ENCODE peak calls at places on chromosome 20, in six cellular contexts. S, I, B, T, H and Y are unnamed samples.

GRCh38 chr20:44465001-44465560 is 10.6 kb upstream of the TTPAL start:
- DNase-seq in B (no peak), T (no peak), I (no peak), S (no peak), H (no peak), Y (no peak)

GRCh38 chr20:57513199-57513598 is 11.7 kb downstream of the CTCFL start:
- DNase-seq in T (no peak), H (no peak), B (no peak), S (no peak), I (no peak), Y (no peak)

GRCh38 chr20:58402827-58403226 is 13.8 kb downstream of the VAPB start:
- DNase-seq in H (no peak), B (no peak), I (no peak), S (no peak), T (no peak), Y (no peak)

GRCh38 chr20:45343867-45344721 is 4.1 kb downstream of the SDC4 start:
- DNase-seq in S (peak), T (peak), I (no peak), H (no peak), B (no peak), Y (no peak)

GRCh38 chr20:46709459-46710148 is at the start of gene SLC2A10:
- DNase-seq in H (peak), B (no peak), T (peak), I (peak), S (peak), Y (peak)

GRCh38 chr20:32752458-32753250 is 9.4 kb upstream of the COMMD7 start:
- DNase-seq in I (no peak), S (no peak), T (peak), H (no peak), B (no peak), Y (no peak)

GRCh38 chr20:19903168-19903676 is 113.9 kb upstream of the NAA20 start:
- DNase-seq in H (no peak), B (no peak), T (no peak), S (peak), I (no peak), Y (no peak)

GRCh38 chr20:12949429-12949980 is 59.3 kb upstream of the SPTLC3 start:
- DNase-seq in I (no peak), H (no peak), T (no peak), B (no peak), S (no peak), Y (no peak)

GRCh38 chr20:48812600-48813445 is 15.0 kb downstream of the PREX1 start:
- DNase-seq in H (no peak), S (no peak), I (no peak), B (no peak), T (no peak), Y (no peak)

GRCh38 chr20:44552950-44553908 is 29.1 kb upstream of the PKIG start:
- DNase-seq in I (no peak), H (no peak), B (no peak), S (no peak), T (peak), Y (no peak)

GRCh38 chr20:57398231-57398821 is 7.1 kb downstream of the RBM38 start:
- DNase-seq in B (no peak), H (peak), T (no peak), S (peak), I (peak), Y (no peak)

GRCh38 chr20:20864346-20865096 is 152.1 kb upstream of the RALGAPA2 start:
- DNase-seq in I (no peak), T (peak), S (no peak), H (no peak), B (no peak), Y (no peak)

GRCh38 chr20:49661560-49662329 is 51.9 kb downstream of the B4GALT5 start:
- DNase-seq in H (no peak), T (no peak), I (no peak), B (no peak), S (no peak), Y (peak)

GRCh38 chr20:57396212-57396611 is 5.0 kb downstream of the RBM38 start:
- DNase-seq in T (no peak), B (no peak), S (peak), I (peak), H (no peak), Y (no peak)

GRCh38 chr20:47262365-47263013 is 94.0 kb downstream of the ZMYND8 start:
- DNase-seq in H (no peak), B (no peak), T (no peak), I (no peak), S (no peak), Y (no peak)

GRCh38 chr20:31695849-31696804 is 26.5 kb downstream of the BCL2L1 start:
- DNase-seq in B (no peak), H (no peak), S (no peak), T (peak), I (no peak), Y (no peak)

GRCh38 chr20:33119725-33120720 is 40.6 kb downstream of the BPIFB4 start:
- DNase-seq in S (no peak), I (no peak), B (no peak), H (no peak), T (no peak), Y (no peak)

GRCh38 chr20:52192296-52193007 is 873 bp upstream of the ZFP64 start:
- DNase-seq in T (peak), H (no peak), B (no peak), S (no peak), I (peak), Y (no peak)

GRCh38 chr20:49280463-49281058 is 2.7 kb upstream of the ZNFX1 start:
- DNase-seq in I (no peak), S (no peak), T (no peak), B (no peak), H (no peak), Y (no peak)

GRCh38 chr20:20407891-20408805 is 40.2 kb downstream of the INSM1 start:
- DNase-seq in H (no peak), T (peak), B (no peak), I (no peak), S (no peak), Y (no peak)

GRCh38 chr20:46592580-46593362 is 42.3 kb upstream of the OCSTAMP start:
- DNase-seq in B (no peak), T (no peak), H (no peak), S (no peak), I (no peak), Y (no peak)

GRCh38 chr20:7855545-7855944 is 84.7 kb downstream of the HAO1 start:
- DNase-seq in H (no peak), I (no peak), B (no peak), T (no peak), S (no peak), Y (no peak)

GRCh38 chr20:59495894-59496510 is 108.3 kb upstream of the PHACTR3 start:
- DNase-seq in I (peak), T (peak), H (peak), B (peak), S (peak), Y (peak)

GRCh38 chr20:34824861-34825529 is 456 bp downstream of the NCOA6 start:
- DNase-seq in B (peak), H (peak), S (peak), T (peak), I (peak), Y (peak)

GRCh38 chr20:61599061-61599930 is 347.2 kb downstream of the CDH4 start:
- DNase-seq in H (peak), T (no peak), B (no peak), I (no peak), S (no peak), Y (peak)
- TF ChIP-seq CTCF in H (no peak), T (peak), B (no peak), I (no peak), S (no peak), Y (no peak)

GRCh38 chr20:11267131-11267761 is 593.4 kb upstream of the JAG1 start:
- DNase-seq in T (peak), I (no peak), S (no peak), H (no peak), B (peak), Y (no peak)
- TF ChIP-seq CTCF in T (no peak), I (no peak), S (no peak), H (no peak), B (no peak), Y (no peak)

DNA sequence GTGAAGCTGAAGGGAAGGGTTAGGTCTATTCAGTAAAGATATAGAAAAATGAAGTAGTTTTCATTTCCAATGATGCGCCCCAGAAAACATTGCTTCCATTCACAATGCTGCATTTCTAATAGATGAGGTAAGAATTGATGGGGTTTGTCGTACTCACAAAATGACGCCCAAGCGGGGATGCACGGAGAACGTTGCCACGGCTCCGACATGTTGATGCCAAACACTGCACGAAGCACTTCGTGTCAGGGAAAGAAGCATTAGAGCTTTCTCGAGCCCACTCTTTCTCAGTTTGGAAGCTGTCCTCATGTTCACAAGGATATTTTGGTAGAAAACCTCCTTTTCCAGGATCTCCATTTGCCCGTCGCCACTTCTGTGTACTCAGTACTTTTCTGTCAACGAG is 21.6 kb upstream of the MAFB start:
- DNase-seq in T (no peak), H (no peak), S (no peak), B (no peak), I (no peak), Y (no peak)
- TF ChIP-seq CTCF in T (no peak), H (no peak), S (no peak), B (no peak), I (no peak), Y (no peak)

GRCh38 chr20:50930139-50931047 is 844 bp downstream of the ADNP start:
- DNase-seq in I (peak), S (no peak), H (peak), T (no peak), B (no peak), Y (peak)

GRCh38 chr20:50929299-50930138 is 1.7 kb downstream of the ADNP start:
- DNase-seq in B (peak), I (peak), H (peak), S (peak), T (peak), Y (peak)

GRCh38 chr20:50931306-50932015 is at the start of gene ADNP:
- DNase-seq in T (peak), I (peak), S (peak), H (peak), B (peak), Y (peak)

GRCh38 chr20:50931048-50931305 is 260 bp downstream of the ADNP start:
- DNase-seq in S (no peak), B (no peak), H (no peak), I (no peak), T (no peak), Y (no peak)

DNA sequence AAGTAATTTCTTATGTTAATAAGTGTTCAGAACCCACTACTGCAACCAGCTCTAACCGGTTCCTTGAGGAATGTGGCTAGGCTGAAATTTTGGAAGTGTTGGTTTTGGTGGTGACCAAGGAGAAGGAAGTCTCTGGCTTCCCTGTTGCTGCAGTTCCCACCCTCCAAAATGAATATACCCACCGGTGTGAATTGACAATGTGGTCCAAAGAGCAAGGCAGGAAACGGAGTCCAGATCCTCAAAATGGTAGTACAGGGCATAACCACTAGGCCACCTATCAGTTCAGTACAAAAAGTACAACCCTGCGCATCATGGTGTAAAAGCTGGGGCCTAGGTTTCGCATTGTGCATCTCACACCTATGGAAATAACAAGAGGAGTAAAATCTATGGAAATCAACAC is 2.8 kb downstream of the ADNP start:
- DNase-seq in I (no peak), H (no peak), B (no peak), S (no peak), T (no peak), Y (no peak)
- TF ChIP-seq CTCF in I (no peak), H (no peak), B (no peak), S (no peak), T (peak), Y (no peak)

DNA sequence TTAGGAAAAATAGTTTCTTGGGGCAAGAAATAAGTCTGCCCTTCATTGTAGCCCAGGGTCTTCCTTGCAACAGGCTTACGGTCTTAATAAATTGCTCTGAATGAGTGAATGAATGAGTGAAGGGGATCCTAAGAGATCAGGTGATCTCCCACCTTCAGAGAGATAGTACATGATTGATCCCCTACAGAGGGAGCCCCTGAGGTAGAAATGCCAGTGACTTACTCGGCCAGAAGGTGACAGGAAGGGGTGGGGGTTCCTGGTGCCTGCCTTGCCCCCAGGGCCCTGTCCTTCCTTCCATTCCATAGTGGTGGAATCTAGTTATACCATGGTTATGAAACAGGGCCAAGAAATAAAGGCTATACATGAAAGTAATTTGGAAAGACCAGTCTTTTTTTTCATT is 215.3 kb upstream of the SSTR4 start:
- DNase-seq in B (no peak), T (no peak), H (no peak), S (no peak), I (no peak), Y (no peak)
- TF ChIP-seq CTCF in B (no peak), T (no peak), H (no peak), S (no peak), I (no peak), Y (no peak)

GRCh38 chr20:37939701-37940151 is 36.8 kb downstream of the VSTM2L start:
- DNase-seq in H (no peak), B (no peak), I (peak), T (no peak), S (no peak), Y (no peak)

GRCh38 chr20:37941992-37942391 is 39.1 kb downstream of the VSTM2L start:
- DNase-seq in S (no peak), B (no peak), T (no peak), H (no peak), I (no peak), Y (no peak)

GRCh38 chr20:37943033-37943432 is 40.1 kb downstream of the VSTM2L start:
- DNase-seq in I (no peak), S (no peak), B (no peak), H (peak), T (no peak), Y (no peak)

GRCh38 chr20:37940161-37940560 is 37.2 kb downstream of the VSTM2L start:
- DNase-seq in B (no peak), S (no peak), I (peak), H (no peak), T (no peak), Y (no peak)

GRCh38 chr20:37941332-37941731 is 38.4 kb downstream of the VSTM2L start:
- DNase-seq in I (no peak), S (no peak), B (no peak), T (no peak), H (no peak), Y (no peak)
- TF ChIP-seq CTCF in I (no peak), S (no peak), B (no peak), T (peak), H (no peak), Y (peak)

DNA sequence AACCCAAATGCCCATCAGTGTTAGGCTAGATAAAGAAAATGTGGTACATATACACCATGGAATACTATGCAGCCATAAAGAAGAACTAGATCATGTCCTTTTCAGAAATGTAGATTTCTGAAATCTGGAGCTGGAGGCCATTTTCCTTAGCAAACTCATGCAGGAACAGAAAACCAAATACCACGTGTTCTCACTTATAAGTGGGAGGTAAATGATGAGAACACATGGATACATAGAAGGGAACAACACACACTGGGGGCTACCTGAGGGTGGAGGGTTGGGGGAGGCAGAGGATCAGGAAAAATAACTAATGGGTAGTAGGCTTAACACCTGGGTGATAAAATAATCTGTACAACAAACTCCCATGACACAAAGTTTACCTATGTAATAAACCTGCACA is 188.9 kb upstream of the PRND start:
- DNase-seq in S (no peak), I (no peak), B (no peak), H (no peak), T (no peak), Y (no peak)
- TF ChIP-seq CTCF in S (no peak), I (no peak), B (no peak), H (no peak), T (no peak), Y (no peak)